ENCODE peak calls at places on chromosome 6, in nine cellular contexts. G is LNCaP clone FGC; D is HFFc6; U is GM06990; L is mammary epithelial cell; P is MCF 10A; Y is CD8-positive, alpha-beta T cell; S is MM.1S; R is psoas muscle. T is an unnamed sample.

GRCh38 chr6:121516331-121516730 is 80.9 kb downstream of the GJA1 start:
- DNase-seq in U (no peak), D (peak), G (no peak), S (no peak), L (peak), P (no peak), Y (no peak), R (no peak), T (no peak)

GRCh38 chr6:20447157-20447556 is 45.5 kb downstream of the E2F3 start:
- DNase-seq in Y (no peak), D (no peak), G (no peak), P (no peak), U (no peak), L (no peak), R (no peak), S (no peak), T (no peak)

GRCh38 chr6:111918825-111919224 is 45.6 kb upstream of the FYN start:
- DNase-seq in Y (no peak), G (no peak), R (peak), P (peak), U (no peak), S (no peak), L (no peak), D (peak), T (no peak)

GRCh38 chr6:37103169-37104039 is 66.5 kb upstream of the PIM1 start:
- DNase-seq in P (peak), S (peak), U (peak), G (peak), D (no peak), L (peak), R (peak), Y (no peak), T (peak)

GRCh38 chr6:129544892-129545612 is 164.9 kb downstream of the ARHGAP18 start:
- DNase-seq in S (no peak), Y (no peak), L (no peak), U (no peak), D (no peak), R (no peak), P (no peak), G (no peak), T (no peak)

GRCh38 chr6:162184465-162184864 is 543.1 kb downstream of the PRKN start:
- DNase-seq in L (no peak), P (no peak), S (no peak), G (no peak), U (no peak), Y (no peak), R (no peak), D (no peak), T (no peak)

GRCh38 chr6:87237804-87238203 is 82.4 kb downstream of the ZNF292 start:
- DNase-seq in Y (no peak), S (no peak), U (peak), P (peak), D (peak), G (no peak), R (no peak), L (no peak), T (peak)

GRCh38 chr6:88708197-88708744 is 255.1 kb downstream of the RNGTT start:
- DNase-seq in P (peak), D (no peak), U (no peak), S (no peak), G (no peak), Y (no peak), L (no peak), R (no peak), T (no peak)

GRCh38 chr6:27043244-27043643 is 204.3 kb upstream of the PRSS16 start:
- DNase-seq in U (no peak), D (no peak), P (no peak), R (no peak), Y (no peak), S (no peak), G (no peak), L (no peak), T (no peak)

GRCh38 chr6:27038498-27038897 is 209.0 kb upstream of the PRSS16 start:
- DNase-seq in R (no peak), Y (no peak), D (no peak), U (no peak), P (no peak), L (no peak), G (no peak), S (no peak), T (no peak)

DNA sequence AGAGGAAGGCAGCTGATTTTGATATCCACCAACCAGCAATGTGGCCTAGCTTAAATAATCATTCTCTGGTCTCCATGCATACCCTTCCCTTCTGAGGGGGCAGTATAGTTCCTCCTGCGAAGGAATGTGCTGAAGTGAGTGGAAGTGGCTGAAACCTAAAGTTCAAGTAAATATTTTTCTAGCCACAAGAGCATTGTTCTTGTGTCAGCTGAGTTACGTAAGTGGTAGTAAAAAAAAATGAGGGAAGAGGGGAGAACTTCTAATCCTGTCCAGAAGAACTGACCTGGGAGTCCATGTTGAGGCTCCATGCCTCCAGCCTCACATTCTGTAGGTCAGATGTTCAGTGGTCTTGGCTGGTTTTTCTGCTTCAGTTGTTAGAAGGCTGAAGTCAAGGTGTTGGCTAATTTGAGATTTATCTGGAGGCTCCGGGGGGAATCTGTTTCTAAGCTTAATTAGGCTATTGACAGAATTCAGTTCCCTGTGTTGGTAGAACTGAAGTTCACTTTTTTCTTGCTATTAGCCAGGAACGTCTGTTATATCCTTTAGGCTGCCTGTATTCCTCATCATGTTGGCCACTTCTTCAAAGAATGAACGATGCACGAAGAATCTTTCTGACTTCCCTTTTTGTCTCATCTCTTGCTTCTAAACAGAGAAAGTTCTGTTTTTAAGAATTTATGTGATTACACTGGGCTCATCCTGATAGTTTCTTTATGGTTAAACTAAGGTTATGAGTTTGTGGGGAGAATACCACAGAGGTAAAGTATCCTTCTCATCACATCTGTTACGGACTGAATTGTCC is 207.1 kb upstream of the PRSS16 start:
- DNase-seq in R (no peak), G (no peak), S (no peak), D (no peak), L (no peak), U (no peak), Y (no peak), P (no peak), T (no peak)
- TF ChIP-seq CTCF in R (no peak), G (no peak), S (no peak), D (no peak), L (no peak), U (peak), Y (no peak), P (no peak), T (no peak)

DNA sequence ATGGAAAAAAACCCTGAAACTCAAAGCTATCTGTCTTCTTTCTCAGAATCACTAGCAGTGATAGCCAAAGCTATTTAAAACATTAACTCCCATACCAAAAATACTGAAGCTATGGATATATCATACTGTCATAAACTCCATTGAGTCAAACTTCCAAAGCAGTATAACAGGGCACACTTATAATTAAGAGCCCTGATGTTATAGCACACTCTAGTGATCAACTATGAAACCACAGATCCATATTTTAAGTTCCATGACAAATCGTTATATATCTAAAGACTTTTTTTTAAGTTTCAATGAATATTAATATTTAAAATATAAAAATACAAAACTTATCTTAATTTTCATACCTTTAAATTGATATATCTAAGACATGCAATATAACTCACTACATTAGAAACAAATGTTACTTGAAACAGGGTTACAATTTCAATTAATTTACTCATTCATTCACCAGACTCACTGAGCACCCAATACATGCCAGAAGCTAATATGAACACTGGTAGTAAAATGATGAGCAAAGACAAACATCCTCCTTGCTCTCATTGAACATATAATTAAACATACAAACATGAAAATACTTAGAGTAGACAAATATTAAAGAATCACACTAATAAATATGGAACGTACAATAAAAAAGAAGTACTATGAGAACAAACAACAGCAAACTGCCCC is 69.3 kb downstream of the IBTK start:
- DNase-seq in Y (no peak), P (peak), L (peak), R (no peak), D (peak), G (peak), S (no peak), U (no peak), T (no peak)
- TF ChIP-seq CTCF in Y (no peak), P (peak), L (peak), R (peak), D (peak), G (peak), S (peak), U (peak), T (no peak)

GRCh38 chr6:55543633-55544309 is 35.2 kb downstream of the HMGCLL1 start:
- DNase-seq in U (no peak), Y (no peak), S (no peak), G (no peak), L (no peak), D (no peak), R (no peak), P (peak), T (no peak)
- TF ChIP-seq CTCF in U (no peak), Y (no peak), S (no peak), G (peak), L (peak), D (no peak), R (no peak), P (no peak), T (no peak)

GRCh38 chr6:169019111-169019510 is 234.5 kb downstream of the THBS2 start:
- DNase-seq in U (no peak), S (no peak), P (no peak), Y (no peak), R (no peak), D (no peak), L (no peak), G (no peak), T (no peak)

GRCh38 chr6:169022079-169022478 is 231.6 kb downstream of the THBS2 start:
- DNase-seq in R (no peak), L (no peak), Y (no peak), U (no peak), D (no peak), G (no peak), S (no peak), P (no peak), T (no peak)

GRCh38 chr6:169016758-169017157 is 236.9 kb downstream of the THBS2 start:
- DNase-seq in L (no peak), U (no peak), P (no peak), Y (no peak), G (no peak), D (no peak), S (no peak), R (no peak), T (no peak)

GRCh38 chr6:169020821-169021220 is 232.8 kb downstream of the THBS2 start:
- DNase-seq in P (no peak), R (no peak), G (no peak), D (no peak), S (no peak), L (no peak), Y (no peak), U (no peak), T (no peak)

GRCh38 chr6:169019727-169020491 is 233.7 kb downstream of the THBS2 start:
- DNase-seq in L (no peak), Y (no peak), D (no peak), G (no peak), R (no peak), P (peak), U (no peak), S (no peak), T (no peak)
- TF ChIP-seq CTCF in L (peak), Y (no peak), D (peak), G (peak), R (no peak), P (peak), U (no peak), S (no peak), T (no peak)

DNA sequence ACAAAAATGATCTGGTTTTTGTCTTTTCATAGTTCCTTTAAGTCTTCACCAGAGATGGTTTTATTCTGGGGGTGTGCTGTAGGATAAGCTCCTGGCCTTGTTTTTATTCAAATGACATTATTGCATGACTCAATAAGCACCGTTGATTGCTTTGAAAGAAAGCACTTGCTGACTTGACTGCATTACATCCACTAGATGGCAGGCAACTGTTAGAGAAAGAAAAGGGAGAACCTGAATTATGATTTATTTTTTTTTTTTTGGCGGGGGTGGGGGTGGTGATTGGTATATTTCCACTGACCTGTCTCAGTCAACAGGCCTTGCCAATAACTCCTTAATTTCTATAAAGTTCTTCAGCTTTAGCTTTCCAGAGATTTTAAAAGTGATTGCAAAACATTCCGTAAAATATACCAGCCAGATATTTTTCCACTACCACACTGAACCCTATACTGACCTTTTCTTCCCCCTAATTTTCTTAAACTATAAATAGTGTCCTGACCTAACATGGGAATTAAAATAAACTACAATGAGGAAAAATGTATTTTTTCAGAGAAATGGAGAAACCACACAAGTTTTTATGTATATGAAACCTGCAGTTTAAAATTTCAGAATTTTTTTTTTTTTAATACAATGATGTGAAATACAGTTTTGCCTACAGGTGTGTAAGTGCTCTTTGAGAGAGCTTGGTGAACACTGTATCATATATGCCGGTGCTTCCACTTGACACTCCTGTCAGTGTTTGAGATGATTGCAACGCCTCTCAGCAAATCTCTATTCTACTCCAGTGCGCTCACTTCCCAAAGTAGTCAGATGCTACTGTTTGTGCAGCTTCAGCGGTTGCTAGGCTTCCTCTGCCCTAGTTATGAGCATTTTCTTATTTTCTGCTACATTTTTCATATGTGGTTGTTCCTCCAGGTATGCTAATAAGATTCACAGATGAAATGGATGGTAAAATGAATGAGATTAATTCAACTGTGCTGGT is 274.3 kb downstream of the CD109 start:
- DNase-seq in U (no peak), G (peak), Y (no peak), R (no peak), L (peak), S (peak), P (peak), D (peak), T (no peak)
- TF ChIP-seq CTCF in U (peak), G (peak), Y (no peak), R (peak), L (peak), S (peak), P (peak), D (peak), T (no peak)

DNA sequence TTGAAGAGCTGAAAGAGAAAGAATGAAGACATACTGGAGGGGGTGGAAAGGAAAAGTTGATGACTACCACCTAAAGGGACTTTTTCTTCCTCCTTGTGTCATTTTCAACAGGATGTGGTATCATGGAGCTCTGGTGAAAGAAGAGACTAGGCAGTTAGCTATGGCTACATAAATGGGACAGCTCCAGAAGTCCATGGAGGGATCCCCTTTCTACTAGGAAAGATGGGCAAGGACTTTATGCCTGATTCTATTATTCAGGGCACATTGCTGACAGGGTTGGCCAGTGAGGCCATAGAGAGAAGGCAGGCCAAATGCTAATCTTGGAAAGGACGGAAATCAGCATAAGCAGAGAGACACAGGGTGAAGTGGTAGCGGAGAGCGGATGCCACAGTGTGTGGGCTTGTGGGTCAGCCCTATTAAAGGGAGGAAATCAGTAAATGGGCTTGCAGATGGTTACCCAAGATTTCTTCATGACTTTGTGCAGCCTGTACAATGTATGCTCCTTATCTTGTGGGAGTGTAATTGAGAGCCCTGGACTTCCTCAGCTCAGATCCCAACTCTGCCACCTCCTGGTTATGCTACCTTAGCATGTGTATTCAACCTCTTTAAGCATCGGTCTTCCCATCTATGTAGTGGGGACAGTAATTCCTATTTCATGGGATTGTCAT is 77.4 kb upstream of the TMEM170B start:
- DNase-seq in S (peak), R (no peak), P (peak), G (peak), U (peak), L (peak), D (no peak), Y (no peak), T (peak)
- TF ChIP-seq CTCF in S (peak), R (no peak), P (no peak), G (peak), U (peak), L (peak), D (no peak), Y (no peak), T (no peak)

GRCh38 chr6:139364302-139364981 is 10.0 kb downstream of the CITED2 start:
- DNase-seq in U (peak), S (peak), R (no peak), P (peak), L (peak), Y (no peak), G (no peak), D (peak), T (peak)
- TF ChIP-seq CTCF in U (peak), S (peak), R (peak), P (peak), L (peak), Y (peak), G (peak), D (peak), T (no peak)

DNA sequence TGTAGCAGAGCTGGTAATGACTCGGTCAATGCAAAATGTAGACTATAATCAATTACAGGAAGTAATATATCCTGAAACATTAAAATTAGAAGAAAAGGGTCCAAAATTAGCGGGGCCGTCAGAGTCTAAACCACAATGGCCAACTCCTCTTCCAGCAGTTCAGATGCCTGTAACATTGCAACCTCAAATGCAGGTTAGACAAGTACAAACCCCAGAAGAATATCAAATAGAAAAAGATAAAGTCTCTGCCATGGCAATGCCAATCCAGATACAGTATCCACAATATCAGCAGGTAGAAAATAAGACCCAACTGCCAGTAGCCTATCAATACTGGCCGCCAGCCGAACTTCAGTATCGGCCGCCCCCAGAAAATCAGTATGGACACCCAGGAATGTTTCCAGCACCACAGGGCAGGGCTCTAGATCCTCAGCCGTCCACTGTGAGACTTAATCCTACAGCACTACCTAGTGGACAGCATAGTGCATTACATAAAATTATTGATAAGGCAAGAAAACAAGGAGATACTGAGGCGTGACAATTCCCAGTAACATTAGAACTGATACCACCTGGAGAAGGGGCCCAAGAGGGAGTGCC is 158.4 kb downstream of the GPX5 start:
- DNase-seq in D (peak), G (no peak), Y (no peak), S (peak), P (peak), U (no peak), L (peak), R (no peak), T (peak)
- TF ChIP-seq CTCF in D (peak), G (peak), Y (peak), S (peak), P (peak), U (peak), L (peak), R (peak), T (peak)